ENCODE peak calls at places on chromosomes 5 and 9, in seven cellular contexts. P is sigmoid colon, N is Calu3, T is caudate nucleus, G is NCI-H2107, V is globus pallidus, F is GM18507. W is an unnamed sample.
A peak's percentile ranks its signal among the peaks of the same experiment; 100 is the strongest.

GRCh38 chr9:137311971-137312851 is 10.1 kb upstream of the NRARP start:
- DNase-seq in P (no peak), N (no peak), T (no peak), G (no peak), V (no peak), F (no peak), W (peak; percentile 7)

GRCh38 chr5:55220433-55221185 is 6.5 kb downstream of the MCIDAS start:
- DNase-seq in P (no peak), N (no peak), T (no peak), G (no peak), V (no peak), F (no peak), W (no peak)

GRCh38 chr9:37449877-37450632 is 15.2 kb downstream of the ZBTB5 start:
- DNase-seq in P (no peak), N (no peak), T (peak; percentile 22), G (no peak), V (peak; percentile 88), F (no peak), W (no peak)

GRCh38 chr5:95822038-95822407 is 503 bp downstream of the GLRX start:
- DNase-seq in P (peak; percentile 85), N (peak; percentile 23), T (no peak), G (no peak), V (peak; percentile 51), F (no peak), W (peak; percentile 58)

GRCh38 chr5:59711316-59711715 is 182.2 kb downstream of the PDE4D start:
- DNase-seq in P (no peak), N (no peak), T (no peak), G (no peak), V (no peak), F (no peak), W (no peak)

GRCh38 chr5:177457239-177458121 is 10.9 kb downstream of the PRR7 start:
- DNase-seq in P (peak; percentile 93), N (peak; percentile 93), T (peak; percentile 61), G (peak; percentile 40), V (peak; percentile 88), F (peak; percentile 85), W (peak; percentile 66)

GRCh38 chr5:119328753-119329602 is 26.8 kb upstream of the TNFAIP8 start:
- DNase-seq in P (no peak), N (no peak), T (no peak), G (no peak), V (no peak), F (no peak), W (no peak)

GRCh38 chr5:165616550-165617430 is 2111.4 kb downstream of the MAT2B start:
- DNase-seq in P (no peak), N (peak; percentile 19), T (no peak), G (no peak), V (no peak), F (no peak), W (no peak)

GRCh38 chr5:137252513-137252912 is 246.6 kb downstream of the SPOCK1 start:
- DNase-seq in P (no peak), N (no peak), T (no peak), G (no peak), V (peak; percentile 29), F (no peak), W (no peak)

GRCh38 chr5:170582931-170583330 is 79.1 kb downstream of the KCNIP1 start:
- DNase-seq in P (no peak), N (no peak), T (no peak), G (no peak), V (no peak), F (no peak), W (no peak)

GRCh38 chr9:79395691-79396558 is 175.8 kb upstream of the TLE4 start:
- DNase-seq in P (no peak), N (no peak), T (no peak), G (no peak), V (peak; percentile 0), F (no peak), W (no peak)

GRCh38 chr5:14742427-14743010 is 78.0 kb downstream of the OTULIN start:
- DNase-seq in P (no peak), N (no peak), T (no peak), G (peak; percentile 26), V (no peak), F (no peak), W (no peak)

GRCh38 chr5:158756873-158757272 is 342.8 kb downstream of the EBF1 start:
- DNase-seq in P (no peak), N (no peak), T (no peak), G (no peak), V (no peak), F (no peak), W (no peak)

GRCh38 chr9:109176386-109176785 is 9.3 kb upstream of the FRRS1L start:
- DNase-seq in P (no peak), N (no peak), T (no peak), G (no peak), V (no peak), F (no peak), W (no peak)

GRCh38 chr9:92406506-92406905 is 2.1 kb upstream of the OGN start:
- DNase-seq in P (peak; percentile 69), N (no peak), T (no peak), G (no peak), V (peak; percentile 64), F (peak; percentile 18), W (no peak)

GRCh38 chr9:127187231-127187956 is 65.0 kb upstream of the ANGPTL2 start:
- DNase-seq in P (peak; percentile 94), N (peak; percentile 41), T (no peak), G (peak; percentile 11), V (no peak), F (no peak), W (peak; percentile 91)

GRCh38 chr9:114270120-114270975 is 52.5 kb upstream of the ORM1 start:
- DNase-seq in P (no peak), N (no peak), T (no peak), G (no peak), V (no peak), F (no peak), W (peak; percentile 24)

GRCh38 chr5:10949856-10950630 is 189.0 kb upstream of the DAP start:
- DNase-seq in P (no peak), N (no peak), T (no peak), G (no peak), V (no peak), F (no peak), W (no peak)

GRCh38 chr5:159764283-159764927 is 151.9 kb upstream of the ADRA1B start:
- DNase-seq in P (no peak), N (no peak), T (no peak), G (no peak), V (no peak), F (no peak), W (no peak)

GRCh38 chr5:150144211-150144801 is 11.3 kb downstream of the PDGFRB start:
- DNase-seq in P (peak; percentile 82), N (no peak), T (no peak), G (no peak), V (no peak), F (no peak), W (peak; percentile 82)

GRCh38 chr5:58582004-58582403 is 871 bp upstream of the RAB3C start:
- DNase-seq in P (no peak), N (peak; percentile 1), T (no peak), G (no peak), V (no peak), F (no peak), W (no peak)

GRCh38 chr9:11402621-11403020 is 789.8 kb upstream of the PTPRD start:
- DNase-seq in P (no peak), N (no peak), T (no peak), G (no peak), V (no peak), F (no peak), W (no peak)

GRCh38 chr5:95261369-95262175 is 23.3 kb downstream of the MCTP1 start:
- DNase-seq in P (no peak), N (peak; percentile 25), T (no peak), G (no peak), V (peak; percentile 27), F (no peak), W (no peak)

W was measured in ovary.